ENCODE peak calls at places on chromosomes 12 and 14, in ten cellular contexts. V, A, P, Q, Y, Z, E, B, W and C are unnamed samples.

GRCh38 chr12:109477185-109477962 is at the start of the genes KCTD10 and UBE3B:
- DNase-seq in V (peak), A (peak), P (peak), Q (peak), Y (peak), Z (peak), E (peak), B (peak), W (peak), C (peak)

GRCh38 chr12:52351196-52352059 is 15.9 kb downstream of the KRT85 start:
- DNase-seq in V (no peak), A (peak), P (peak), Q (no peak), Y (peak), Z (peak), E (no peak), B (no peak), W (no peak), C (no peak)

GRCh38 chr12:32302218-32302826 is 97.0 kb upstream of the FGD4 start:
- DNase-seq in V (no peak), A (no peak), P (peak), Q (peak), Y (no peak), Z (no peak), E (peak), B (peak), W (peak), C (peak)

GRCh38 chr14:98651042-98651441 is 621.0 kb downstream of the BCL11B start:
- DNase-seq in V (no peak), A (no peak), P (no peak), Q (no peak), Y (no peak), Z (no peak), E (no peak), B (no peak), W (peak), C (no peak)

GRCh38 chr12:78671295-78671694 is 193.3 kb upstream of the SYT1 start:
- DNase-seq in V (no peak), A (no peak), P (no peak), Q (peak), Y (no peak), Z (no peak), E (no peak), B (no peak), W (no peak), C (no peak)

GRCh38 chr12:123948401-123949117 is 24.1 kb downstream of the CCDC92 start:
- DNase-seq in V (no peak), A (no peak), P (peak), Q (no peak), Y (no peak), Z (peak), E (no peak), B (peak), W (no peak), C (no peak)

GRCh38 chr12:90129369-90130030 is 420.9 kb upstream of the ATP2B1 start:
- DNase-seq in V (no peak), A (no peak), P (no peak), Q (no peak), Y (no peak), Z (no peak), E (no peak), B (no peak), W (no peak), C (no peak)

GRCh38 chr12:101777978-101778377 is 38.7 kb upstream of the SYCP3 start:
- DNase-seq in V (no peak), A (no peak), P (no peak), Q (no peak), Y (no peak), Z (no peak), E (no peak), B (no peak), W (no peak), C (no peak)

GRCh38 chr14:100374270-100374669 is 51.1 kb downstream of the SLC25A47 start:
- DNase-seq in V (no peak), A (no peak), P (no peak), Q (no peak), Y (no peak), Z (no peak), E (no peak), B (no peak), W (no peak), C (no peak)

GRCh38 chr12:111766608-111767361 is at the start of gene ALDH2:
- DNase-seq in V (no peak), A (no peak), P (peak), Q (peak), Y (no peak), Z (peak), E (peak), B (peak), W (peak), C (peak)

GRCh38 chr12:114166360-114166759 is 200.2 kb upstream of the RBM19 start:
- DNase-seq in V (no peak), A (no peak), P (peak), Q (peak), Y (no peak), Z (peak), E (peak), B (no peak), W (peak), C (no peak)

GRCh38 chr12:117189725-117190209 is 503 bp downstream of the FBXO21 start:
- DNase-seq in V (no peak), A (peak), P (peak), Q (peak), Y (peak), Z (peak), E (peak), B (peak), W (peak), C (peak)

GRCh38 chr14:30427401-30427800 is 131.6 kb upstream of the G2E3 start:
- DNase-seq in V (no peak), A (no peak), P (no peak), Q (no peak), Y (no peak), Z (no peak), E (no peak), B (no peak), W (no peak), C (no peak)

GRCh38 chr12:94650143-94651056 is at the start of gene TMCC3:
- DNase-seq in V (no peak), A (no peak), P (peak), Q (peak), Y (no peak), Z (peak), E (peak), B (peak), W (peak), C (peak)

GRCh38 chr14:83765200-83765599 is 1764.7 kb upstream of the FLRT2 start:
- DNase-seq in V (no peak), A (no peak), P (no peak), Q (no peak), Y (no peak), Z (no peak), E (no peak), B (no peak), W (no peak), C (no peak)

GRCh38 chr14:61555056-61555838 is 140.1 kb upstream of the HIF1A start:
- DNase-seq in V (no peak), A (no peak), P (no peak), Q (peak), Y (no peak), Z (no peak), E (no peak), B (no peak), W (no peak), C (no peak)

GRCh38 chr12:22268973-22269372 is 65.5 kb downstream of the ST8SIA1 start:
- DNase-seq in V (no peak), A (no peak), P (no peak), Q (no peak), Y (no peak), Z (no peak), E (no peak), B (no peak), W (no peak), C (no peak)

GRCh38 chr14:89337912-89338311 is 79.1 kb downstream of the FOXN3 start:
- DNase-seq in V (no peak), A (no peak), P (no peak), Q (no peak), Y (no peak), Z (no peak), E (no peak), B (no peak), W (no peak), C (no peak)

GRCh38 chr14:38721822-38722431 is 381.1 kb downstream of the SEC23A start:
- DNase-seq in V (no peak), A (no peak), P (peak), Q (peak), Y (no peak), Z (peak), E (peak), B (no peak), W (peak), C (no peak)

GRCh38 chr14:80428171-80428570 is 216.9 kb upstream of the DIO2 start:
- DNase-seq in V (no peak), A (no peak), P (no peak), Q (peak), Y (no peak), Z (no peak), E (no peak), B (no peak), W (no peak), C (no peak)

GRCh38 chr14:62939970-62940369 is 105.3 kb downstream of the KCNH5 start:
- DNase-seq in V (no peak), A (no peak), P (no peak), Q (no peak), Y (no peak), Z (no peak), E (no peak), B (no peak), W (no peak), C (no peak)

GRCh38 chr14:34693228-34693939 is 21.0 kb downstream of the CFL2 start:
- DNase-seq in V (no peak), A (no peak), P (no peak), Q (no peak), Y (no peak), Z (no peak), E (no peak), B (no peak), W (peak), C (no peak)

GRCh38 chr12:31001581-31002360 is 71.9 kb upstream of the DDX11 start:
- DNase-seq in V (no peak), A (no peak), P (no peak), Q (no peak), Y (no peak), Z (no peak), E (no peak), B (no peak), W (no peak), C (no peak)

GRCh38 chr12:94603434-94604068 is 46.8 kb downstream of the TMCC3 start:
- DNase-seq in V (no peak), A (peak), P (no peak), Q (no peak), Y (peak), Z (no peak), E (peak), B (peak), W (peak), C (peak)

GRCh38 chr12:124332068-124332672 is 37.3 kb downstream of the RFLNA start:
- DNase-seq in V (no peak), A (no peak), P (no peak), Q (no peak), Y (no peak), Z (no peak), E (peak), B (no peak), W (peak), C (no peak)